ENCODE peak calls at places on chromosome 18, in six cellular contexts. J is IMR-90, N is GM20000, S is neural progenitor cell, P is OCI-LY7, R is breast epithelium. T is an unnamed sample.

GRCh38 chr18:9690418-9691178 is 17.5 kb upstream of the RAB31 start:
- DNase-seq in J (peak; percentile 67), N (no peak), S (no peak), P (no peak), R (no peak), T (no peak)

GRCh38 chr18:60892441-60892840 is 440.8 kb upstream of the CDH20 start:
- DNase-seq in J (no peak), N (no peak), S (no peak), P (no peak), R (no peak), T (no peak)

GRCh38 chr18:58484989-58485962 is 143.6 kb downstream of the ALPK2 start:
- DNase-seq in J (no peak), N (no peak), S (peak; percentile 65), P (no peak), R (no peak), T (no peak)

GRCh38 chr18:50649821-50650220 is 89.9 kb downstream of the MAPK4 start:
- DNase-seq in J (peak; percentile 29), N (no peak), S (no peak), P (no peak), R (peak; percentile 60), T (no peak)

GRCh38 chr18:11392292-11392691 is 217.1 kb upstream of the SLC35G4 start:
- DNase-seq in J (no peak), N (no peak), S (peak; percentile 61), P (peak; percentile 3), R (no peak), T (no peak)

GRCh38 chr18:67302043-67302442 is 214.5 kb downstream of the DSEL start:
- DNase-seq in J (peak; percentile 51), N (no peak), S (no peak), P (no peak), R (no peak), T (no peak)

GRCh38 chr18:77207540-77207939 is 42.1 kb upstream of the GALR1 start:
- DNase-seq in J (peak; percentile 65), N (peak; percentile 40), S (peak; percentile 25), P (peak; percentile 16), R (no peak), T (no peak)

GRCh38 chr18:74407888-74408287 is 49.2 kb downstream of the DIPK1C start:
- DNase-seq in J (no peak), N (peak; percentile 28), S (no peak), P (no peak), R (no peak), T (peak; percentile 30)

GRCh38 chr18:23380001-23380550 is 73.0 kb upstream of the RIOK3 start:
- DNase-seq in J (peak; percentile 83), N (no peak), S (no peak), P (no peak), R (no peak), T (no peak)

GRCh38 chr18:79799619-79800352 is 2.0 kb downstream of the KCNG2 start:
- DNase-seq in J (no peak), N (no peak), S (no peak), P (peak; percentile 65), R (peak; percentile 43), T (no peak)

GRCh38 chr18:68721681-68722583 is 7.0 kb upstream of the TMX3 start:
- DNase-seq in J (no peak), N (peak; percentile 54), S (no peak), P (no peak), R (no peak), T (peak; percentile 32)

GRCh38 chr18:59238385-59238784 is 18.4 kb downstream of the GRP start:
- DNase-seq in J (no peak), N (no peak), S (no peak), P (no peak), R (no peak), T (no peak)

GRCh38 chr18:44453505-44453904 is 227.2 kb upstream of the SETBP1 start:
- DNase-seq in J (no peak), N (no peak), S (no peak), P (no peak), R (no peak), T (no peak)

GRCh38 chr18:39453882-39454281 is 1888.3 kb upstream of the CELF4 start:
- DNase-seq in J (peak; percentile 65), N (no peak), S (no peak), P (no peak), R (no peak), T (no peak)

GRCh38 chr18:61869631-61870030 is 23.2 kb downstream of the RNF152 start:
- DNase-seq in J (peak; percentile 58), N (no peak), S (no peak), P (no peak), R (no peak), T (no peak)

GRCh38 chr18:3248670-3249359 is 1.2 kb downstream of the MYL12A start:
- DNase-seq in J (peak; percentile 57), N (peak; percentile 58), S (peak; percentile 31), P (peak; percentile 67), R (no peak), T (no peak)

GRCh38 chr18:38464024-38464423 is 898.4 kb upstream of the CELF4 start:
- DNase-seq in J (no peak), N (no peak), S (no peak), P (no peak), R (no peak), T (no peak)

GRCh38 chr18:25921677-25922421 is 168.6 kb downstream of the SS18 start:
- DNase-seq in J (peak; percentile 20), N (peak; percentile 73), S (peak; percentile 39), P (peak; percentile 73), R (no peak), T (peak; percentile 65)

GRCh38 chr18:28804512-28805214 is 627.7 kb upstream of the CDH2 start:
- DNase-seq in J (no peak), N (no peak), S (no peak), P (no peak), R (no peak), T (no peak)

GRCh38 chr18:32139835-32140283 is 48.2 kb downstream of the RNF138 start:
- DNase-seq in J (no peak), N (no peak), S (no peak), P (no peak), R (no peak), T (no peak)

GRCh38 chr18:31213641-31214040 is 51.0 kb upstream of the DSC1 start:
- DNase-seq in J (no peak), N (no peak), S (no peak), P (no peak), R (no peak), T (no peak)

GRCh38 chr18:58101291-58101706 is 57.3 kb downstream of the NEDD4L start:
- DNase-seq in J (no peak), N (peak; percentile 30), S (peak; percentile 19), P (no peak), R (no peak), T (no peak)

GRCh38 chr18:995641-996040 is 91.0 kb downstream of the ADCYAP1 start:
- DNase-seq in J (peak; percentile 7), N (no peak), S (no peak), P (no peak), R (no peak), T (no peak)

GRCh38 chr18:11972371-11973174 is 8.7 kb upstream of the IMPA2 start:
- DNase-seq in J (no peak), N (no peak), S (no peak), P (no peak), R (no peak), T (no peak)

GRCh38 chr18:49647496-49648168 is 85.8 kb downstream of the LIPG start:
- DNase-seq in J (peak; percentile 69), N (no peak), S (no peak), P (no peak), R (no peak), T (no peak)

GRCh38 chr18:76588591-76589303 is 93.7 kb upstream of the ZNF516 start:
- DNase-seq in J (no peak), N (no peak), S (peak; percentile 27), P (no peak), R (no peak), T (no peak)

GRCh38 chr18:78891185-78891762 is 88.3 kb upstream of the SALL3 start:
- DNase-seq in J (no peak), N (no peak), S (no peak), P (no peak), R (no peak), T (no peak)

GRCh38 chr18:67633939-67634338 is 117.4 kb upstream of the DSEL start:
- DNase-seq in J (no peak), N (no peak), S (no peak), P (no peak), R (no peak), T (no peak)

GRCh38 chr18:58350526-58350925 is 278.4 kb downstream of the ALPK2 start:
- DNase-seq in J (peak; percentile 58), N (no peak), S (no peak), P (no peak), R (no peak), T (no peak)

DNA sequence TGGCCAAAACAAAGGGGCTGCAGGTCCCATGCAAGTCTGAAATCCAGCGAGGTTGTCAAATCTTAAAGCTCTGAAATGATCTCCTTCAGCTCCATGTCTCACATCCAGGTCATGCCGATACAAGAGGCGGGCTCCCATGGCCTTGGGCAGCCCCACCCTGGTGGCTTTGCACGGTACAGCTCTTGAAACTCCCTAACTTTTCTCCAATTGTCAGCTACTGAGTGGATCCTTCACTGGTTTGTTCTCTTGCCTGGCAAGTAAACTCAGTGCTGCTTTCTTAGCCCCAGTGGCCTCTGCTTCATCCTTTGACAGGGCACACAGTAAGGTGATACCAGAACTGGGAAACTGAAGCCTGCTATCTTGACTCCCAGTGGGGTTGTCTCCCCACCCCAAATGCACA is 26.3 kb downstream of the SERPINB13 start:
- DNase-seq in J (no peak), N (no peak), S (no peak), P (no peak), R (no peak), T (no peak)
- TF ChIP-seq CTCF in J (no peak), N (no peak), S (no peak), P (no peak), R (no peak), T (no peak)

DNA sequence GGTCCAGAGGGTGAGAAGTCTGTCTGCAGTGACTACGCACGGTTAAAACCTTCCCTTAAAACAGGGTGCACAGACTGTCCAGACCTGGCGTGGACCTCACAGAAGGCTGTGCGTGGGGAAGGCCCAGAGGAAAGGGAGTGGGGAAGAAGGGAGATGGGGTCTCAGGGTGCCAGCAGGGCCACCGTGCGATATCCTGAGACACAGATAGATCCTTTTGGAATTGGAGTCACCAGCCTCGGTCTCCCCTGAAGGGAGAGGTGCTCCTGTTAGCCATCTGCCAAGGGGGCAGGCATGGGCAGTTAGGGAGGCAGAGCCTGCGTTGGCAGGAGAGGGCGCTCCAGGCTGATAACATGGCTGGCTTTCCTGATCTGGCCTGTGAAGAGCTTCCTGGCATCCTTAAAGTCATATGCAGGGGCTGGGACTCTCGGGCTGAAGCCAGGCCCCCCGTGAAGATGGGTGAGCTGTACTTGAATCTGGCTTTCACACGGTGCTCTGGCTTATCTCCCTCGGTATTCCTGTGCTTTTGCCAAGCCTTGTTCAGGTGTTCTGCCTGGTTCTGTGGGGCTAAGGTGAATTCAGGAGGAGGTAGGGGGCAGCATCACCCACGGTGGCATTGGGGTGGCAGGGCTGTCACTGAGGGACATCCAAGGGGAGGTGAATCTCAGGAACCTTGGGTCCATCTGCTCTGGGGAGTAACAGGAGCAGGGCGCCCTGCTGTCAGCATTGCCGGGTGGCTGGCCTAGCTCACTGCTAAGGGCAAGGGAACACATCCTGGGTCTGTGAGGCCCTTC is 107.2 kb upstream of the SMAD2 start:
- DNase-seq in J (no peak), N (no peak), S (peak; percentile 56), P (no peak), R (peak; percentile 43), T (no peak)
- TF ChIP-seq CTCF in J (no peak), N (no peak), S (peak; percentile 61), P (no peak), R (no peak), T (peak; percentile 32)

GRCh38 chr18:22168360-22168921 is 948 bp upstream of the GATA6 start:
- DNase-seq in J (no peak), N (peak; percentile 48), S (peak; percentile 76), P (no peak), R (no peak), T (peak; percentile 45)
- TF ChIP-seq CTCF in J (no peak), N (no peak), S (peak; percentile 20), P (no peak), R (no peak), T (no peak)

GRCh38 chr18:69845588-69846506 is 101.8 kb downstream of the CD226 start:
- DNase-seq in J (peak; percentile 62), N (no peak), S (no peak), P (no peak), R (no peak), T (no peak)
- TF ChIP-seq CTCF in J (no peak), N (no peak), S (no peak), P (no peak), R (no peak), T (peak; percentile 2)